ENCODE peak calls at places on chromosomes 12 and 14, in seven cellular contexts. P, A, L, N, F, G and K are unnamed samples.

GRCh38 chr12:103771466-103771865 is 69.6 kb downstream of the NT5DC3 start:
- DNase-seq in P (peak), A (peak), L (no peak), N (peak), F (no peak), G (no peak), K (peak)

GRCh38 chr12:4780624-4781023 is 60.4 kb downstream of the GALNT8 start:
- DNase-seq in P (no peak), A (no peak), L (no peak), N (no peak), F (no peak), G (no peak), K (no peak)

GRCh38 chr12:112973712-112974305 is 4.5 kb upstream of the OAS2 start:
- DNase-seq in P (no peak), A (no peak), L (no peak), N (no peak), F (no peak), G (no peak), K (no peak)

GRCh38 chr12:30219047-30219446 is 435.3 kb upstream of the TMTC1 start:
- DNase-seq in P (no peak), A (no peak), L (no peak), N (peak), F (no peak), G (no peak), K (no peak)

GRCh38 chr12:41418586-41418985 is 230.5 kb downstream of the PDZRN4 start:
- DNase-seq in P (no peak), A (no peak), L (no peak), N (no peak), F (no peak), G (no peak), K (no peak)

GRCh38 chr12:122726056-122726558 is 4.5 kb downstream of the HCAR1 start:
- DNase-seq in P (no peak), A (no peak), L (no peak), N (peak), F (no peak), G (peak), K (no peak)

GRCh38 chr12:79452906-79453305 is 237.9 kb downstream of the PAWR start:
- DNase-seq in P (no peak), A (no peak), L (no peak), N (peak), F (no peak), G (no peak), K (no peak)

GRCh38 chr12:67748761-67749075 is 100.2 kb downstream of the DYRK2 start:
- DNase-seq in P (no peak), A (no peak), L (no peak), N (peak), F (no peak), G (no peak), K (no peak)

GRCh38 chr12:45186762-45187161 is 29.1 kb upstream of the ANO6 start:
- DNase-seq in P (no peak), A (no peak), L (no peak), N (no peak), F (no peak), G (no peak), K (no peak)

GRCh38 chr12:7859552-7859951 is 13.2 kb downstream of the SLC2A14 start:
- DNase-seq in P (no peak), A (no peak), L (no peak), N (peak), F (no peak), G (no peak), K (no peak)

GRCh38 chr12:73308747-73309146 is 1036.6 kb downstream of the TRHDE start:
- DNase-seq in P (no peak), A (no peak), L (no peak), N (no peak), F (no peak), G (no peak), K (no peak)

GRCh38 chr12:51009038-51009437 is 17.1 kb downstream of the SLC11A2 start:
- DNase-seq in P (no peak), A (peak), L (peak), N (peak), F (no peak), G (peak), K (no peak)

GRCh38 chr14:53510281-53510912 is 357.3 kb upstream of the DDHD1 start:
- DNase-seq in P (no peak), A (no peak), L (no peak), N (no peak), F (no peak), G (no peak), K (no peak)

GRCh38 chr12:3362751-3363150 is 128.3 kb upstream of the PRMT8 start:
- DNase-seq in P (peak), A (no peak), L (no peak), N (no peak), F (no peak), G (no peak), K (peak)

GRCh38 chr12:118120579-118121363 is 15.2 kb upstream of the PEBP1 start:
- DNase-seq in P (peak), A (peak), L (peak), N (peak), F (peak), G (peak), K (peak)

GRCh38 chr12:51362307-51362706 is 15.8 kb upstream of the CELA1 start:
- DNase-seq in P (no peak), A (no peak), L (no peak), N (no peak), F (no peak), G (no peak), K (no peak)